ENCODE peak calls at places on chromosome 1, in ten cellular contexts. F is left cardiac atrium; T is astrocyte of the hippocampus; Q is mesendoderm; L is iPS DF 19.7; V is effector memory CD8-positive, alpha-beta T cell; E is GM13976; B is activated CD4-positive, CD25-positive, alpha-beta regulatory T cell treated with anti-CD3 and anti-CD28 coated beads, Interleukin-2, amount 50 U/mL, for 16 hours; U is CD4-positive, alpha-beta memory T cell; I is D341Med. O is an unnamed sample.

GRCh38 chr1:243482237-243483022 is 226.6 kb downstream of the SDCCAG8 start:
- DNase-seq in V (no peak), E (peak), I (no peak), B (no peak), F (no peak), T (peak), U (no peak), L (no peak), Q (peak), O (peak)

GRCh38 chr1:84869750-84870149 is 23.3 kb downstream of the LPAR3 start:
- DNase-seq in F (no peak), I (no peak), B (no peak), Q (no peak), U (no peak), V (no peak), E (no peak), T (no peak), L (no peak), O (peak)

GRCh38 chr1:111505641-111506119 is 2.2 kb upstream of the ADORA3 start:
- DNase-seq in E (peak), U (no peak), L (no peak), T (no peak), V (no peak), F (no peak), B (no peak), Q (no peak), I (no peak), O (no peak)

GRCh38 chr1:56978819-56979218 is 13.0 kb upstream of the C8B start:
- DNase-seq in L (no peak), E (no peak), I (no peak), U (no peak), Q (no peak), V (no peak), B (no peak), T (no peak), F (no peak), O (no peak)

GRCh38 chr1:153548722-153549695 is at the start of gene S100A3:
- DNase-seq in I (no peak), V (no peak), L (no peak), Q (no peak), F (peak), T (peak), E (no peak), B (no peak), U (no peak), O (peak)

GRCh38 chr1:160669802-160670201 is 23.0 kb upstream of the SLAMF1 start:
- DNase-seq in T (no peak), Q (no peak), V (no peak), B (no peak), E (no peak), L (no peak), F (no peak), U (no peak), I (no peak), O (no peak)

GRCh38 chr1:159825564-159825963 is 1.1 kb upstream of the SLAMF8 start:
- DNase-seq in T (no peak), L (no peak), Q (no peak), E (no peak), F (no peak), B (no peak), V (no peak), U (no peak), I (no peak), O (no peak)

GRCh38 chr1:18325151-18325550 is 155.6 kb upstream of the KLHDC7A start:
- DNase-seq in T (no peak), L (no peak), Q (no peak), B (no peak), F (no peak), V (no peak), U (no peak), I (no peak), E (no peak), O (no peak)

GRCh38 chr1:53123462-53124129 is 18.8 kb downstream of the SLC1A7 start:
- DNase-seq in T (no peak), F (peak), L (no peak), E (no peak), I (no peak), Q (no peak), V (no peak), U (no peak), B (no peak), O (no peak)

GRCh38 chr1:175742790-175743459 is 470 bp downstream of the TNR start:
- DNase-seq in U (no peak), E (no peak), V (no peak), F (no peak), L (peak), I (no peak), T (peak), B (no peak), Q (peak), O (peak)

GRCh38 chr1:50829010-50829958 is 130.8 kb downstream of the FAF1 start:
- DNase-seq in U (no peak), E (no peak), I (no peak), L (no peak), V (no peak), B (no peak), F (no peak), Q (no peak), T (peak), O (peak)

GRCh38 chr1:168121314-168122029 is 15.3 kb downstream of the GPR161 start:
- DNase-seq in B (no peak), F (peak), U (no peak), T (peak), Q (no peak), E (no peak), I (no peak), V (no peak), L (no peak), O (peak)

GRCh38 chr1:44553771-44554170 is 120.5 kb downstream of the TMEM53 start:
- DNase-seq in T (peak), U (no peak), E (no peak), F (no peak), B (no peak), Q (peak), L (no peak), V (no peak), I (no peak), O (peak)

GRCh38 chr1:26829214-26829911 is 2.9 kb downstream of the ZDHHC18 start:
- DNase-seq in L (no peak), F (no peak), I (no peak), B (no peak), T (no peak), E (no peak), V (no peak), U (no peak), Q (no peak), O (no peak)

GRCh38 chr1:38026592-38027200 is 14.2 kb downstream of the UTP11 start:
- DNase-seq in B (no peak), I (peak), E (peak), Q (peak), L (no peak), U (no peak), F (no peak), V (peak), T (peak), O (peak)

GRCh38 chr1:86155807-86156561 is 588 bp downstream of the COL24A1 start:
- DNase-seq in B (no peak), U (no peak), I (no peak), V (no peak), Q (peak), L (no peak), F (peak), E (peak), T (peak), O (peak)

GRCh38 chr1:78765489-78765888 is 115.9 kb downstream of the IFI44 start:
- DNase-seq in Q (no peak), T (no peak), U (no peak), V (no peak), B (no peak), I (no peak), L (no peak), E (no peak), F (no peak), O (no peak)

GRCh38 chr1:211735208-211736170 is 60.1 kb upstream of the NEK2 start:
- DNase-seq in I (no peak), T (peak), U (no peak), B (no peak), Q (peak), L (no peak), F (peak), E (no peak), V (no peak), O (peak)

GRCh38 chr1:245046310-245046709 is 108.5 kb upstream of the KIF26B start:
- DNase-seq in Q (no peak), U (no peak), B (no peak), V (no peak), L (no peak), F (no peak), E (no peak), I (no peak), T (no peak), O (no peak)

GRCh38 chr1:208178091-208178529 is 66.1 kb downstream of the PLXNA2 start:
- DNase-seq in F (no peak), E (no peak), T (peak), L (no peak), I (no peak), U (no peak), B (no peak), Q (peak), V (no peak), O (no peak)

GRCh38 chr1:71047635-71048607 is at the start of gene PTGER3:
- DNase-seq in B (no peak), U (peak), I (peak), L (no peak), V (peak), F (peak), T (peak), Q (peak), E (peak), O (no peak)

GRCh38 chr1:168674252-168674651 is 54.8 kb downstream of the DPT start:
- DNase-seq in L (no peak), T (no peak), B (no peak), V (no peak), E (no peak), F (no peak), Q (no peak), I (no peak), U (no peak), O (no peak)